ENCODE peak calls at places on chromosomes 16 and 17, in ten cellular contexts. One of them, this sample, is unnamed.

GRCh38 chr17:80109066-80109618 is 7.8 kb downstream of the GAA start:
- DNase-seq in MM.1S: no peak
- DNase-seq in right atrium auricular region: no peak
- DNase-seq in tibial nerve: no peak
- DNase-seq in A549: no peak
- DNase-seq in fibroblast of lung: no peak
- DNase-seq in heart right ventricle: no peak
- DNase-seq in adipocyte: no peak
- DNase-seq in CD8-positive, alpha-beta T cell: no peak
- DNase-seq in CD8-positive, alpha-beta memory T cell: no peak
- DNase-seq in this sample: no peak

GRCh38 chr17:78322858-78323455 is 36.9 kb downstream of the SOCS3 start:
- DNase-seq in MM.1S: no peak
- DNase-seq in right atrium auricular region: peak; percentile 83
- DNase-seq in tibial nerve: peak; percentile 60
- DNase-seq in A549: no peak
- DNase-seq in fibroblast of lung: no peak
- DNase-seq in heart right ventricle: peak; percentile 80
- DNase-seq in adipocyte: no peak
- DNase-seq in CD8-positive, alpha-beta T cell: no peak
- DNase-seq in CD8-positive, alpha-beta memory T cell: no peak
- DNase-seq in this sample: no peak

GRCh38 chr16:50196736-50197135 is 43.6 kb downstream of the TENT4B start:
- DNase-seq in MM.1S: peak; percentile 71
- DNase-seq in right atrium auricular region: no peak
- DNase-seq in tibial nerve: no peak
- DNase-seq in A549: no peak
- DNase-seq in fibroblast of lung: peak; percentile 55
- DNase-seq in heart right ventricle: no peak
- DNase-seq in adipocyte: no peak
- DNase-seq in CD8-positive, alpha-beta T cell: no peak
- DNase-seq in CD8-positive, alpha-beta memory T cell: peak; percentile 46
- DNase-seq in this sample: no peak

GRCh38 chr17:67125417-67125816 is 81.1 kb downstream of the CACNG1 start:
- DNase-seq in MM.1S: no peak
- DNase-seq in right atrium auricular region: no peak
- DNase-seq in tibial nerve: no peak
- DNase-seq in A549: no peak
- DNase-seq in fibroblast of lung: no peak
- DNase-seq in heart right ventricle: no peak
- DNase-seq in adipocyte: no peak
- DNase-seq in CD8-positive, alpha-beta T cell: no peak
- DNase-seq in CD8-positive, alpha-beta memory T cell: no peak
- DNase-seq in this sample: no peak

GRCh38 chr17:77617516-77617915 is 341.0 kb upstream of the TNRC6C start:
- DNase-seq in MM.1S: no peak
- DNase-seq in right atrium auricular region: no peak
- DNase-seq in tibial nerve: no peak
- DNase-seq in A549: no peak
- DNase-seq in fibroblast of lung: no peak
- DNase-seq in heart right ventricle: no peak
- DNase-seq in adipocyte: no peak
- DNase-seq in CD8-positive, alpha-beta T cell: no peak
- DNase-seq in CD8-positive, alpha-beta memory T cell: no peak
- DNase-seq in this sample: no peak

GRCh38 chr17:60006160-60006559 is 41.6 kb upstream of the RNFT1 start:
- DNase-seq in MM.1S: no peak
- DNase-seq in right atrium auricular region: no peak
- DNase-seq in tibial nerve: no peak
- DNase-seq in A549: no peak
- DNase-seq in fibroblast of lung: no peak
- DNase-seq in heart right ventricle: no peak
- DNase-seq in adipocyte: no peak
- DNase-seq in CD8-positive, alpha-beta T cell: no peak
- DNase-seq in CD8-positive, alpha-beta memory T cell: no peak
- DNase-seq in this sample: peak; percentile 37

GRCh38 chr16:69171325-69172095 is 15.5 kb upstream of the SNTB2 start:
- DNase-seq in MM.1S: no peak
- DNase-seq in right atrium auricular region: no peak
- DNase-seq in tibial nerve: no peak
- DNase-seq in A549: no peak
- DNase-seq in fibroblast of lung: peak; percentile 62
- DNase-seq in heart right ventricle: no peak
- DNase-seq in adipocyte: peak; percentile 77
- DNase-seq in CD8-positive, alpha-beta T cell: no peak
- DNase-seq in CD8-positive, alpha-beta memory T cell: no peak
- DNase-seq in this sample: no peak

GRCh38 chr16:27377666-27378485 is 24.1 kb upstream of the IL21R start:
- DNase-seq in MM.1S: no peak
- DNase-seq in right atrium auricular region: no peak
- DNase-seq in tibial nerve: no peak
- DNase-seq in A549: no peak
- DNase-seq in fibroblast of lung: no peak
- DNase-seq in heart right ventricle: no peak
- DNase-seq in adipocyte: no peak
- DNase-seq in CD8-positive, alpha-beta T cell: no peak
- DNase-seq in CD8-positive, alpha-beta memory T cell: no peak
- DNase-seq in this sample: no peak

GRCh38 chr17:50830298-50830697 is 5.1 kb upstream of the WFIKKN2 start:
- DNase-seq in MM.1S: no peak
- DNase-seq in right atrium auricular region: no peak
- DNase-seq in tibial nerve: no peak
- DNase-seq in A549: no peak
- DNase-seq in fibroblast of lung: no peak
- DNase-seq in heart right ventricle: no peak
- DNase-seq in adipocyte: peak; percentile 39
- DNase-seq in CD8-positive, alpha-beta T cell: no peak
- DNase-seq in CD8-positive, alpha-beta memory T cell: peak; percentile 40
- DNase-seq in this sample: peak; percentile 33

GRCh38 chr17:76929148-76929547 is 60.9 kb downstream of the MGAT5B start:
- DNase-seq in MM.1S: no peak
- DNase-seq in right atrium auricular region: no peak
- DNase-seq in tibial nerve: no peak
- DNase-seq in A549: no peak
- DNase-seq in fibroblast of lung: no peak
- DNase-seq in heart right ventricle: no peak
- DNase-seq in adipocyte: no peak
- DNase-seq in CD8-positive, alpha-beta T cell: no peak
- DNase-seq in CD8-positive, alpha-beta memory T cell: no peak
- DNase-seq in this sample: no peak

GRCh38 chr17:79923974-79924638 is 84.9 kb upstream of the CBX4 start:
- DNase-seq in MM.1S: no peak
- DNase-seq in right atrium auricular region: no peak
- DNase-seq in tibial nerve: no peak
- DNase-seq in A549: peak; percentile 77
- DNase-seq in fibroblast of lung: no peak
- DNase-seq in heart right ventricle: no peak
- DNase-seq in adipocyte: peak; percentile 27
- DNase-seq in CD8-positive, alpha-beta T cell: peak; percentile 11
- DNase-seq in CD8-positive, alpha-beta memory T cell: no peak
- DNase-seq in this sample: no peak

GRCh38 chr16:64478258-64478906 is 643.5 kb downstream of the CDH11 start:
- DNase-seq in MM.1S: no peak
- DNase-seq in right atrium auricular region: no peak
- DNase-seq in tibial nerve: no peak
- DNase-seq in A549: peak; percentile 11
- DNase-seq in fibroblast of lung: peak; percentile 67
- DNase-seq in heart right ventricle: no peak
- DNase-seq in adipocyte: peak; percentile 87
- DNase-seq in CD8-positive, alpha-beta T cell: no peak
- DNase-seq in CD8-positive, alpha-beta memory T cell: no peak
- DNase-seq in this sample: no peak

GRCh38 chr17:65328567-65328966 is 191.4 kb downstream of the RGS9 start:
- DNase-seq in MM.1S: no peak
- DNase-seq in right atrium auricular region: no peak
- DNase-seq in tibial nerve: no peak
- DNase-seq in A549: no peak
- DNase-seq in fibroblast of lung: no peak
- DNase-seq in heart right ventricle: no peak
- DNase-seq in adipocyte: no peak
- DNase-seq in CD8-positive, alpha-beta T cell: no peak
- DNase-seq in CD8-positive, alpha-beta memory T cell: no peak
- DNase-seq in this sample: no peak

GRCh38 chr17:60971515-60972369 is 294.1 kb downstream of the BCAS3 start:
- DNase-seq in MM.1S: peak; percentile 56
- DNase-seq in right atrium auricular region: no peak
- DNase-seq in tibial nerve: peak; percentile 9
- DNase-seq in A549: peak; percentile 73
- DNase-seq in fibroblast of lung: peak; percentile 83
- DNase-seq in heart right ventricle: no peak
- DNase-seq in adipocyte: peak; percentile 84
- DNase-seq in CD8-positive, alpha-beta T cell: peak; percentile 11
- DNase-seq in CD8-positive, alpha-beta memory T cell: peak; percentile 51
- DNase-seq in this sample: no peak

GRCh38 chr17:79627766-79628690 is 17.2 kb upstream of the RBFOX3 start:
- DNase-seq in MM.1S: no peak
- DNase-seq in right atrium auricular region: peak; percentile 36
- DNase-seq in tibial nerve: no peak
- DNase-seq in A549: no peak
- DNase-seq in fibroblast of lung: no peak
- DNase-seq in heart right ventricle: no peak
- DNase-seq in adipocyte: no peak
- DNase-seq in CD8-positive, alpha-beta T cell: no peak
- DNase-seq in CD8-positive, alpha-beta memory T cell: peak; percentile 9
- DNase-seq in this sample: peak; percentile 9

DNA sequence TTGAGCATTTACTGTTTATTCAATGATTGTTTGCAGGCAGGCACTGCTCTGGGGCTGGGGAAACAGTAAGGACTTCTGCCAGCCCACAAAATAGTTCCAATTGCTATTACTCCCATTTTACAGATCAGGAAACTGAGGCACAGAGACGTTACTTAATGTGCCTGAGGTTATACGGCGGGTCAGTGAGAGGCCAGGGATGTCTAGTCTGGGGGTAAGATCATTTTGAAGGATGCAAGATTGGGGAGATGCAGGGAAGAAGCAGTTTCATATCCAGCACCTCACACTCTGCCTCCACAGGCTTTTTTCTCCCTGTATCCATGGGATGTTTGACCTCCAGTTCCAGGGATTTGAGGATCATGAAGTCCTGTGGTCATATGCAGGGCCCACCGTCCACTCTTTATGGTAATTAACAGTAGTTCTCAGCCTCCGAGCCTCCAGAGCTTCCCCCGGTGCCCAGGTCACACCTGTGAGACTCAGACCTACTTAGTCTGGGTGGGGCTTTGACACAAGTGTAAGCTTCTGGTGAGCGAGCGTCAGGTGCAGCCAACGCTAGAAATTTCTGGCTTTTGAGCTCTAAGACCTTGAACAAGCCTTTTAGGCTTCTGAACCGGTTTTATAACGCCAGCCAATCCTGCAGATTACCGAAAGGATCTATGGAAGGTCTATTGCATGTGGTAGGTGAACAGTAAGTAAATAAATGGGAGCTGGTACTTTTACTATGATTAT is 46.7 kb downstream of the ABAT start:
- DNase-seq in MM.1S: no peak
- DNase-seq in right atrium auricular region: no peak
- DNase-seq in tibial nerve: no peak
- DNase-seq in A549: no peak
- DNase-seq in fibroblast of lung: no peak
- DNase-seq in heart right ventricle: no peak
- DNase-seq in adipocyte: no peak
- DNase-seq in CD8-positive, alpha-beta T cell: no peak
- DNase-seq in CD8-positive, alpha-beta memory T cell: no peak
- DNase-seq in this sample: no peak
- H3K4me1 ChIP-seq in MM.1S: no peaks in the 10 kb centered on the region
- H3K4me1 ChIP-seq in right atrium auricular region: no peaks in the 10 kb centered on the region
- H3K4me1 ChIP-seq in tibial nerve: no peaks in the 10 kb centered on the region
- H3K4me1 ChIP-seq in A549: no peaks in the 10 kb centered on the region
- H3K4me1 ChIP-seq in fibroblast of lung: no peaks in the 10 kb centered on the region
- H3K4me1 ChIP-seq in heart right ventricle: no peaks in the 10 kb centered on the region
- H3K4me1 ChIP-seq in adipocyte: peaks cover 3% of the 10 kb centered on the region
- H3K4me1 ChIP-seq in CD8-positive, alpha-beta T cell: no peaks in the 10 kb centered on the region
- H3K4me1 ChIP-seq in CD8-positive, alpha-beta memory T cell: no peaks in the 10 kb centered on the region
- H3K4me1 ChIP-seq in this sample: no peaks in the 10 kb centered on the region

DNA sequence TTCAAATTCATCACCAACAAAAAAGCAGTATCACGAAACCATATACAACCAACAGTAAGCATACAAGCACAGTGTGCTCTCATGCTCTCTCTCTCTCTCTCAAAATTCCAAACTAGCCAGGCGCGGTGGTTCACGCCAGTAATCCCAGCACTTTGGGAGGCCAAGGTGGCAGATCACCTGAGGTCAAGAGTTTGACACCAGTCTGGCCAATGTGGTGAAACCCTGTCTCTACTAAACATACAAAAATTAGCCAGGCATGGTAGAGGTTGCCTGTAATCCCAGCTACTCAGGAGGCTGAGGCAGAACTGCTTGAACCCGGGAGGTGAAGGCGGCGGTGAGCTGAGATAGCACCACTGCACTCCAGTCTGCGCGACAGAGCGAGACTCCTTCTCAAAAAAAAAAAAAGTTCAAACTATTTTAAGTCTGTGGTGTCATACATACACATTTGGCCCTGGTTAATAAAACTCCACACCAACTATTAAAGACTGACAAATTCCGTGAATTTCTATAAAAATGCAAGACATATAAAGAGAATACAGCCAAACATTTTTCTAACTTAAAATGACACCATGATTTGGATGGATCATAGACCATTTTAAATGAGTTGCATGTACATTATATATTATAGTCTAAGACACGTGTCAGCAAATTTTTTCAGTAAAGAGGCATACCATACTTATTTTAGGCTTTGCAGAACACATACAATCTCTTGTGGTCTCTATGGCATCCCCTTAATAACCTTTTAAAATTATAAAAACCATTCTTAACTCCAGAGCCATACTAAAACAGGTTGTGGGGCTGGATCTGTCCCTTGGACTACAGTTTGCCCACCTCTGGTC is 30.9 kb downstream of the GLG1 start:
- DNase-seq in MM.1S: no peak
- DNase-seq in right atrium auricular region: no peak
- DNase-seq in tibial nerve: no peak
- DNase-seq in A549: no peak
- DNase-seq in fibroblast of lung: no peak
- DNase-seq in heart right ventricle: no peak
- DNase-seq in adipocyte: no peak
- DNase-seq in CD8-positive, alpha-beta T cell: no peak
- DNase-seq in CD8-positive, alpha-beta memory T cell: no peak
- DNase-seq in this sample: no peak
- H3K4me3 ChIP-seq in MM.1S: no peak overlapping the region
- H3K4me3 ChIP-seq in right atrium auricular region: no peak overlapping the region
- H3K4me3 ChIP-seq in tibial nerve: no peak overlapping the region
- H3K4me3 ChIP-seq in A549: no peak overlapping the region
- H3K4me3 ChIP-seq in fibroblast of lung: no peak overlapping the region
- H3K4me3 ChIP-seq in heart right ventricle: no peak overlapping the region
- H3K4me3 ChIP-seq in adipocyte: no peak overlapping the region
- H3K4me3 ChIP-seq in CD8-positive, alpha-beta T cell: no peak overlapping the region
- H3K4me3 ChIP-seq in CD8-positive, alpha-beta memory T cell: no peak overlapping the region
- H3K4me3 ChIP-seq in this sample: no peak overlapping the region

GRCh38 chr16:10296956-10297340 is 88.9 kb upstream of the ATF7IP2 start:
- DNase-seq in MM.1S: no peak
- DNase-seq in right atrium auricular region: no peak
- DNase-seq in tibial nerve: no peak
- DNase-seq in A549: no peak
- DNase-seq in fibroblast of lung: no peak
- DNase-seq in heart right ventricle: no peak
- DNase-seq in adipocyte: no peak
- DNase-seq in CD8-positive, alpha-beta T cell: no peak
- DNase-seq in CD8-positive, alpha-beta memory T cell: no peak
- DNase-seq in this sample: no peak
- H3K4me1 ChIP-seq in MM.1S: peaks cover 19% of the 10 kb centered on the region
- H3K4me1 ChIP-seq in right atrium auricular region: no peaks in the 10 kb centered on the region
- H3K4me1 ChIP-seq in tibial nerve: no peaks in the 10 kb centered on the region
- H3K4me1 ChIP-seq in A549: no peaks in the 10 kb centered on the region
- H3K4me1 ChIP-seq in fibroblast of lung: no peaks in the 10 kb centered on the region
- H3K4me1 ChIP-seq in heart right ventricle: no peaks in the 10 kb centered on the region
- H3K4me1 ChIP-seq in adipocyte: no peaks in the 10 kb centered on the region
- H3K4me1 ChIP-seq in CD8-positive, alpha-beta T cell: no peaks in the 10 kb centered on the region
- H3K4me1 ChIP-seq in CD8-positive, alpha-beta memory T cell: no peaks in the 10 kb centered on the region
- H3K4me1 ChIP-seq in this sample: no peaks in the 10 kb centered on the region

GRCh38 chr16:23283571-23283970 is 18.5 kb upstream of the SCNN1B start:
- DNase-seq in MM.1S: no peak
- DNase-seq in right atrium auricular region: no peak
- DNase-seq in tibial nerve: no peak
- DNase-seq in A549: no peak
- DNase-seq in fibroblast of lung: no peak
- DNase-seq in heart right ventricle: no peak
- DNase-seq in adipocyte: no peak
- DNase-seq in CD8-positive, alpha-beta T cell: no peak
- DNase-seq in CD8-positive, alpha-beta memory T cell: no peak
- DNase-seq in this sample: no peak
- H3K4me3 ChIP-seq in MM.1S: no peak overlapping the region
- H3K4me3 ChIP-seq in right atrium auricular region: no peak overlapping the region
- H3K4me3 ChIP-seq in tibial nerve: no peak overlapping the region
- H3K4me3 ChIP-seq in A549: no peak overlapping the region
- H3K4me3 ChIP-seq in fibroblast of lung: no peak overlapping the region
- H3K4me3 ChIP-seq in heart right ventricle: no peak overlapping the region
- H3K4me3 ChIP-seq in adipocyte: no peak overlapping the region
- H3K4me3 ChIP-seq in CD8-positive, alpha-beta T cell: no peak overlapping the region
- H3K4me3 ChIP-seq in CD8-positive, alpha-beta memory T cell: no peak overlapping the region
- H3K4me3 ChIP-seq in this sample: no peak overlapping the region

This sample was measured in aorta.